ENCODE peak calls at places on chromosomes 6 and 20, in six cellular contexts. One of them, this sample, is unnamed.

GRCh38 chr6:112202639-112203341 is 51.6 kb downstream of the LAMA4 start:
- DNase-seq in CD8-positive, alpha-beta memory T cell: no peak
- DNase-seq in stomach: no peak
- DNase-seq in BE2C: peak; percentile 78
- DNase-seq in Karpas-422: no peak
- DNase-seq in GM23248: peak; percentile 63
- DNase-seq in this sample: peak; percentile 37

GRCh38 chr6:131430531-131430930 is 142.5 kb upstream of the ARG1 start:
- DNase-seq in CD8-positive, alpha-beta memory T cell: no peak
- DNase-seq in stomach: no peak
- DNase-seq in BE2C: no peak
- DNase-seq in Karpas-422: no peak
- DNase-seq in GM23248: no peak
- DNase-seq in this sample: no peak

GRCh38 chr6:167165887-167166471 is 8.2 kb upstream of the GPR31 start:
- DNase-seq in CD8-positive, alpha-beta memory T cell: no peak
- DNase-seq in stomach: no peak
- DNase-seq in BE2C: no peak
- DNase-seq in Karpas-422: no peak
- DNase-seq in GM23248: no peak
- DNase-seq in this sample: no peak

GRCh38 chr20:33945391-33946079 is 48.2 kb upstream of the RALY start:
- DNase-seq in CD8-positive, alpha-beta memory T cell: no peak
- DNase-seq in stomach: no peak
- DNase-seq in BE2C: no peak
- DNase-seq in Karpas-422: no peak
- DNase-seq in GM23248: peak; percentile 94
- DNase-seq in this sample: peak; percentile 51

GRCh38 chr6:152300517-152300916 is 336.6 kb downstream of the SYNE1 start:
- DNase-seq in CD8-positive, alpha-beta memory T cell: no peak
- DNase-seq in stomach: no peak
- DNase-seq in BE2C: no peak
- DNase-seq in Karpas-422: peak; percentile 75
- DNase-seq in GM23248: no peak
- DNase-seq in this sample: no peak

GRCh38 chr20:1281279-1282057 is 15.4 kb downstream of the SNPH start:
- DNase-seq in CD8-positive, alpha-beta memory T cell: no peak
- DNase-seq in stomach: peak; percentile 37
- DNase-seq in BE2C: no peak
- DNase-seq in Karpas-422: no peak
- DNase-seq in GM23248: no peak
- DNase-seq in this sample: no peak

GRCh38 chr6:110949679-110950285 is 8.7 kb upstream of the GTF3C6 start:
- DNase-seq in CD8-positive, alpha-beta memory T cell: no peak
- DNase-seq in stomach: no peak
- DNase-seq in BE2C: no peak
- DNase-seq in Karpas-422: peak; percentile 78
- DNase-seq in GM23248: peak; percentile 65
- DNase-seq in this sample: no peak

GRCh38 chr20:6502999-6503398 is 264.5 kb upstream of the BMP2 start:
- DNase-seq in CD8-positive, alpha-beta memory T cell: no peak
- DNase-seq in stomach: no peak
- DNase-seq in BE2C: no peak
- DNase-seq in Karpas-422: no peak
- DNase-seq in GM23248: no peak
- DNase-seq in this sample: no peak

GRCh38 chr6:110491644-110492317 is 15.4 kb upstream of the SLC22A16 start:
- DNase-seq in CD8-positive, alpha-beta memory T cell: no peak
- DNase-seq in stomach: no peak
- DNase-seq in BE2C: no peak
- DNase-seq in Karpas-422: no peak
- DNase-seq in GM23248: peak; percentile 62
- DNase-seq in this sample: peak; percentile 53

GRCh38 chr20:35235881-35236280 is 9.4 kb downstream of the MMP24 start:
- DNase-seq in CD8-positive, alpha-beta memory T cell: no peak
- DNase-seq in stomach: no peak
- DNase-seq in BE2C: no peak
- DNase-seq in Karpas-422: no peak
- DNase-seq in GM23248: no peak
- DNase-seq in this sample: no peak

GRCh38 chr20:63366658-63367360 is 5.7 kb upstream of the CHRNA4 start:
- DNase-seq in CD8-positive, alpha-beta memory T cell: no peak
- DNase-seq in stomach: no peak
- DNase-seq in BE2C: no peak
- DNase-seq in Karpas-422: no peak
- DNase-seq in GM23248: no peak
- DNase-seq in this sample: no peak

GRCh38 chr20:11432407-11432806 is 485.3 kb upstream of the BTBD3 start:
- DNase-seq in CD8-positive, alpha-beta memory T cell: no peak
- DNase-seq in stomach: no peak
- DNase-seq in BE2C: no peak
- DNase-seq in Karpas-422: no peak
- DNase-seq in GM23248: peak; percentile 81
- DNase-seq in this sample: peak; percentile 55

GRCh38 chr6:34104186-34104585 is 41.7 kb downstream of the GRM4 start:
- DNase-seq in CD8-positive, alpha-beta memory T cell: no peak
- DNase-seq in stomach: no peak
- DNase-seq in BE2C: no peak
- DNase-seq in Karpas-422: no peak
- DNase-seq in GM23248: peak; percentile 8
- DNase-seq in this sample: no peak

GRCh38 chr6:39610229-39610628 is 115.0 kb downstream of the KIF6 start:
- DNase-seq in CD8-positive, alpha-beta memory T cell: no peak
- DNase-seq in stomach: no peak
- DNase-seq in BE2C: no peak
- DNase-seq in Karpas-422: no peak
- DNase-seq in GM23248: peak; percentile 38
- DNase-seq in this sample: no peak

GRCh38 chr20:17430515-17430914 is 100.7 kb downstream of the BFSP1 start:
- DNase-seq in CD8-positive, alpha-beta memory T cell: no peak
- DNase-seq in stomach: no peak
- DNase-seq in BE2C: no peak
- DNase-seq in Karpas-422: no peak
- DNase-seq in GM23248: no peak
- DNase-seq in this sample: no peak

GRCh38 chr6:43971776-43972126 is 155.5 kb downstream of the MRPL14 start:
- DNase-seq in CD8-positive, alpha-beta memory T cell: no peak
- DNase-seq in stomach: no peak
- DNase-seq in BE2C: no peak
- DNase-seq in Karpas-422: no peak
- DNase-seq in GM23248: peak; percentile 15
- DNase-seq in this sample: no peak

GRCh38 chr6:112087916-112088315 is 525 bp downstream of the FAM229B start:
- DNase-seq in CD8-positive, alpha-beta memory T cell: no peak
- DNase-seq in stomach: no peak
- DNase-seq in BE2C: no peak
- DNase-seq in Karpas-422: no peak
- DNase-seq in GM23248: peak; percentile 54
- DNase-seq in this sample: no peak

GRCh38 chr20:63108247-63108646 is 101.5 kb upstream of the BHLHE23 start:
- DNase-seq in CD8-positive, alpha-beta memory T cell: no peak
- DNase-seq in stomach: no peak
- DNase-seq in BE2C: no peak
- DNase-seq in Karpas-422: no peak
- DNase-seq in GM23248: no peak
- DNase-seq in this sample: no peak

GRCh38 chr6:71476872-71477271 is 188.3 kb downstream of the OGFRL1 start:
- DNase-seq in CD8-positive, alpha-beta memory T cell: no peak
- DNase-seq in stomach: no peak
- DNase-seq in BE2C: no peak
- DNase-seq in Karpas-422: no peak
- DNase-seq in GM23248: no peak
- DNase-seq in this sample: no peak

GRCh38 chr20:21571841-21572690 is 58.2 kb upstream of the NKX2-2 start:
- DNase-seq in CD8-positive, alpha-beta memory T cell: no peak
- DNase-seq in stomach: no peak
- DNase-seq in BE2C: peak; percentile 25
- DNase-seq in Karpas-422: peak; percentile 62
- DNase-seq in GM23248: peak; percentile 37
- DNase-seq in this sample: no peak

GRCh38 chr20:45945678-45946148 is 11.2 kb downstream of the PCIF1 start:
- DNase-seq in CD8-positive, alpha-beta memory T cell: no peak
- DNase-seq in stomach: no peak
- DNase-seq in BE2C: no peak
- DNase-seq in Karpas-422: no peak
- DNase-seq in GM23248: peak; percentile 51
- DNase-seq in this sample: peak; percentile 42

GRCh38 chr6:105272783-105273182 is 93.0 kb upstream of the POPDC3 start:
- DNase-seq in CD8-positive, alpha-beta memory T cell: no peak
- DNase-seq in stomach: peak; percentile 74
- DNase-seq in BE2C: no peak
- DNase-seq in Karpas-422: no peak
- DNase-seq in GM23248: peak; percentile 56
- DNase-seq in this sample: peak; percentile 4

GRCh38 chr6:151179321-151179720 is 60.4 kb upstream of the AKAP12 start:
- DNase-seq in CD8-positive, alpha-beta memory T cell: no peak
- DNase-seq in stomach: no peak
- DNase-seq in BE2C: no peak
- DNase-seq in Karpas-422: peak; percentile 19
- DNase-seq in GM23248: peak; percentile 89
- DNase-seq in this sample: peak; percentile 62

GRCh38 chr6:83853968-83854501 is 875 bp downstream of the RIPPLY2 start:
- DNase-seq in CD8-positive, alpha-beta memory T cell: no peak
- DNase-seq in stomach: no peak
- DNase-seq in BE2C: peak; percentile 61
- DNase-seq in Karpas-422: no peak
- DNase-seq in GM23248: no peak
- DNase-seq in this sample: no peak

GRCh38 chr20:20265210-20265609 is 102.7 kb upstream of the INSM1 start:
- DNase-seq in CD8-positive, alpha-beta memory T cell: no peak
- DNase-seq in stomach: no peak
- DNase-seq in BE2C: no peak
- DNase-seq in Karpas-422: no peak
- DNase-seq in GM23248: no peak
- DNase-seq in this sample: no peak

GRCh38 chr20:45910670-45911485 is 1.1 kb downstream of the PLTP start:
- DNase-seq in CD8-positive, alpha-beta memory T cell: peak; percentile 88
- DNase-seq in stomach: peak; percentile 99
- DNase-seq in BE2C: peak; percentile 99
- DNase-seq in Karpas-422: peak; percentile 100
- DNase-seq in GM23248: peak; percentile 99
- DNase-seq in this sample: peak; percentile 99

GRCh38 chr6:71446084-71446869 is 157.7 kb downstream of the OGFRL1 start:
- DNase-seq in CD8-positive, alpha-beta memory T cell: no peak
- DNase-seq in stomach: no peak
- DNase-seq in BE2C: no peak
- DNase-seq in Karpas-422: no peak
- DNase-seq in GM23248: peak; percentile 18
- DNase-seq in this sample: no peak

GRCh38 chr6:13865132-13865531 is 50.8 kb upstream of the MCUR1 start:
- DNase-seq in CD8-positive, alpha-beta memory T cell: no peak
- DNase-seq in stomach: no peak
- DNase-seq in BE2C: no peak
- DNase-seq in Karpas-422: no peak
- DNase-seq in GM23248: no peak
- DNase-seq in this sample: no peak

GRCh38 chr6:13863699-13864155 is 49.4 kb upstream of the MCUR1 start:
- DNase-seq in CD8-positive, alpha-beta memory T cell: no peak
- DNase-seq in stomach: no peak
- DNase-seq in BE2C: no peak
- DNase-seq in Karpas-422: no peak
- DNase-seq in GM23248: no peak
- DNase-seq in this sample: no peak

GRCh38 chr6:13854716-13855250 is 40.4 kb upstream of the MCUR1 start:
- DNase-seq in CD8-positive, alpha-beta memory T cell: no peak
- DNase-seq in stomach: no peak
- DNase-seq in BE2C: no peak
- DNase-seq in Karpas-422: no peak
- DNase-seq in GM23248: no peak
- DNase-seq in this sample: no peak

DNA sequence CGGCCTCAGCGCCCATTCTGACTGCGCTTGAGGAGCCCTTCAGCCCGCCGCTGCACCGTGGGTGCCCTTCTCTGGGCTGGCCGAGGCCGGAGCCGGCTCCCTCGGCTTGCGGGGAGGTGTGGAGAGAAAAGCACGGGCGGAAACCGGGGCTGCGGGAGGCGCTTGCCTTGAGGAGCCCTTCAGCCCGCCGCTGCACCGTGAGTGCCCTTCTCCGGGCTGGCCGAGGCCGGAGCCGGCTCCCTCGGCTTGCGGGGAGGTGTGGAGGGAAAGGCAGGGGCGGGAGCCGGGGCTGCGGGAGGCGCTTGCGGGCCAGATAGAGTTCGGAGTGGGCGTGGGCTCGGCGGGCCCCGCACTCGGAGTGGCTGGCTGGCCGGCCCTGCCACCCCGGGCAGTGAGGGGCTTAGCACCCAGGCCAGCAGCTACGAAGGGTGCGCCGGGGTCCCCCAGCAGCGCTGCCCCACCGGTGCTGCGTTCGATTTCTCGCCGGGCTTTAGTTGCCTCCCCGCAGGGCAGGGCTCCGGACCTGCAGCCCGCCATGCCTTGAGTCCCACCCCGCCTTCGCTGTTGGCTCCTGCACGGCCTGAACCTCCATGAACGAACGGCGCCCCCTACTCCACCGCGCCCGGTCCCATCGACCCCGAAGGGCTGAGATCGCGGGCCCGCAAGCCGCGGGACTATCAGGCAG is 45.7 kb upstream of the MCUR1 start:
- DNase-seq in CD8-positive, alpha-beta memory T cell: no peak
- DNase-seq in stomach: no peak
- DNase-seq in BE2C: peak; percentile 47
- DNase-seq in Karpas-422: no peak
- DNase-seq in GM23248: no peak
- DNase-seq in this sample: peak; percentile 31
- H3K4me3 ChIP-seq in CD8-positive, alpha-beta memory T cell: no peak overlapping the region
- H3K4me3 ChIP-seq in stomach: peak overlapping the region; percentile 33
- H3K4me3 ChIP-seq in BE2C: peak overlapping the region; percentile 64
- H3K4me3 ChIP-seq in Karpas-422: no peak overlapping the region
- H3K4me3 ChIP-seq in GM23248: no peak overlapping the region
- H3K4me3 ChIP-seq in this sample: peak overlapping the region; percentile 21

DNA sequence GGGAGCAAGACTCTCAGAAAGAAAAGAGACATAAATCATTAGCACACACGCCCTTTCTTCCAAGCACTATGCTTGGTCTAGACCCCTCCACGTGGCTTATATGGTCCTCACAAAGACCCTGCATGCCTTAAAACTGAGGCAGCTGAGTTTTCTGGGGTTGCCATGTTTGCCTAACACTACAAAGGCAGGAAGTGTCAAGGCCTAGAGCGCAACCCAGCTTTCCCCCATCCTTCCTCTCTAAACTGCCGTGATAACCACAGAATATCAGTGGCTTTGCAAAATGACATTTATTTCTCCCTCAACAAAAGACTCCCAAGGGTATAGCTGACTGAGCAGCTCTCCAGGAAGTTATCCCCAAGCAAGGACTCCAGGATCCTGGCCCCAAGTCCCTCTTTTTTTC is 146.4 kb upstream of the TOP1 start:
- DNase-seq in CD8-positive, alpha-beta memory T cell: no peak
- DNase-seq in stomach: no peak
- DNase-seq in BE2C: no peak
- DNase-seq in Karpas-422: no peak
- DNase-seq in GM23248: no peak
- DNase-seq in this sample: no peak
- H3K27me3 ChIP-seq in CD8-positive, alpha-beta memory T cell: no peaks in the 10 kb centered on the region
- H3K27me3 ChIP-seq in stomach: no peaks in the 10 kb centered on the region
- H3K27me3 ChIP-seq in BE2C: no peaks in the 10 kb centered on the region
- H3K27me3 ChIP-seq in Karpas-422: no peaks in the 10 kb centered on the region
- H3K27me3 ChIP-seq in GM23248: no peaks in the 10 kb centered on the region
- H3K27me3 ChIP-seq in this sample: no peaks in the 10 kb centered on the region

GRCh38 chr20:61757-62156 is 25.7 kb upstream of the DEFB125 start:
- DNase-seq in CD8-positive, alpha-beta memory T cell: no peak
- DNase-seq in stomach: no peak
- DNase-seq in BE2C: no peak
- DNase-seq in Karpas-422: no peak
- DNase-seq in GM23248: no peak
- DNase-seq in this sample: no peak
- H3K9me3 ChIP-seq in CD8-positive, alpha-beta memory T cell: no peaks in the 10 kb centered on the region
- H3K9me3 ChIP-seq in stomach: no peaks in the 10 kb centered on the region
- H3K9me3 ChIP-seq in BE2C: no peaks in the 10 kb centered on the region
- H3K9me3 ChIP-seq in Karpas-422: peaks cover 41% of the 10 kb centered on the region
- H3K9me3 ChIP-seq in GM23248: no peaks in the 10 kb centered on the region
- H3K9me3 ChIP-seq in this sample: no peaks in the 10 kb centered on the region

GRCh38 chr6:92777146-92777740 is 642.1 kb downstream of the EPHA7 start:
- DNase-seq in CD8-positive, alpha-beta memory T cell: no peak
- DNase-seq in stomach: no peak
- DNase-seq in BE2C: no peak
- DNase-seq in Karpas-422: peak; percentile 54
- DNase-seq in GM23248: peak; percentile 2
- DNase-seq in this sample: no peak
- H3K4me3 ChIP-seq in CD8-positive, alpha-beta memory T cell: no peak overlapping the region
- H3K4me3 ChIP-seq in stomach: no peak overlapping the region
- H3K4me3 ChIP-seq in BE2C: no peak overlapping the region
- H3K4me3 ChIP-seq in Karpas-422: no peak overlapping the region
- H3K4me3 ChIP-seq in GM23248: no peak overlapping the region
- H3K4me3 ChIP-seq in this sample: no peak overlapping the region

This sample was measured in MG63.